ENCODE peak calls at places on chromosomes 3 and 15, in four cellular contexts. T is keratinocyte, N is K562, A is IMR-90. W is an unnamed sample.

GRCh38 chr3:112557980-112558379 is 3.8 kb downstream of the ATG3 start:
- DNase-seq in T (no peak), N (no peak), A (no peak), W (no peak)

GRCh38 chr15:40695469-40695910 is 516 bp downstream of the RAD51 start:
- DNase-seq in T (no peak), N (peak; percentile 46), A (peak; percentile 11), W (peak; percentile 43)

GRCh38 chr3:179733797-179734196 is 81.0 kb downstream of the USP13 start:
- DNase-seq in T (no peak), N (no peak), A (no peak), W (no peak)

GRCh38 chr3:161043343-161044035 is 61.7 kb downstream of the B3GALNT1 start:
- DNase-seq in T (no peak), N (no peak), A (no peak), W (no peak)

GRCh38 chr15:99006146-99006545 is 1.4 kb downstream of the PGPEP1L start:
- DNase-seq in T (no peak), N (no peak), A (no peak), W (no peak)

GRCh38 chr3:195077611-195078540 is 193.1 kb downstream of the XXYLT1 start:
- DNase-seq in T (no peak), N (no peak), A (no peak), W (no peak)

GRCh38 chr15:28903555-28903954 is 17.8 kb downstream of the APBA2 start:
- DNase-seq in T (no peak), N (no peak), A (no peak), W (no peak)

GRCh38 chr3:94431831-94432230 is 369.0 kb downstream of the NSUN3 start:
- DNase-seq in T (no peak), N (no peak), A (no peak), W (no peak)

GRCh38 chr3:71503525-71504249 is 79.8 kb downstream of the FOXP1 start:
- DNase-seq in T (no peak), N (no peak), A (peak; percentile 83), W (no peak)

GRCh38 chr15:68635142-68635541 is 56.3 kb downstream of the CORO2B start:
- DNase-seq in T (no peak), N (no peak), A (no peak), W (no peak)

GRCh38 chr15:93372209-93372910 is 283.3 kb upstream of the RGMA start:
- DNase-seq in T (no peak), N (no peak), A (no peak), W (no peak)

GRCh38 chr3:124780356-124780755 is 50.1 kb downstream of the UMPS start:
- DNase-seq in T (no peak), N (no peak), A (peak; percentile 68), W (no peak)

GRCh38 chr15:65368300-65368617 is 9.5 kb downstream of the IGDCC3 start:
- DNase-seq in T (no peak), N (no peak), A (no peak), W (no peak)

GRCh38 chr3:174331095-174331802 is 527.9 kb upstream of the NAALADL2 start:
- DNase-seq in T (no peak), N (no peak), A (no peak), W (no peak)

GRCh38 chr3:77348244-77348855 is 308.5 kb downstream of the ROBO2 start:
- DNase-seq in T (no peak), N (peak; percentile 8), A (peak; percentile 6), W (peak; percentile 9)

GRCh38 chr15:65948352-65948751 is 79.1 kb downstream of the RAB11A start:
- DNase-seq in T (no peak), N (no peak), A (no peak), W (no peak)

GRCh38 chr3:16143870-16144568 is 30.5 kb upstream of the GALNT15 start:
- DNase-seq in T (no peak), N (no peak), A (no peak), W (no peak)

GRCh38 chr15:77266708-77267387 is 153.1 kb downstream of the PEAK1 start:
- DNase-seq in T (no peak), N (no peak), A (peak; percentile 64), W (no peak)

GRCh38 chr15:44158111-44158510 is 37.0 kb downstream of the FRMD5 start:
- DNase-seq in T (no peak), N (no peak), A (no peak), W (no peak)

GRCh38 chr15:63246691-63247464 is 30.5 kb upstream of the APH1B start:
- DNase-seq in T (no peak), N (no peak), A (peak; percentile 91), W (no peak)

GRCh38 chr3:150238995-150239612 is 169.0 kb upstream of the TSC22D2 start:
- DNase-seq in T (no peak), N (peak; percentile 22), A (no peak), W (no peak)

GRCh38 chr15:56871180-56871579 is 47.3 kb upstream of the TCF12 start:
- DNase-seq in T (no peak), N (no peak), A (peak; percentile 86), W (peak; percentile 85)

GRCh38 chr3:161977063-161977462 is 480.5 kb downstream of the OTOL1 start:
- DNase-seq in T (no peak), N (no peak), A (peak; percentile 44), W (no peak)

GRCh38 chr15:68730491-68731317 is 90.0 kb downstream of the ANP32A start:
- DNase-seq in T (no peak), N (peak; percentile 26), A (peak; percentile 51), W (peak; percentile 76)

GRCh38 chr3:3059637-3060036 is 50.5 kb downstream of the IL5RA start:
- DNase-seq in T (no peak), N (no peak), A (no peak), W (no peak)

GRCh38 chr3:14779069-14779685 is 39.6 kb upstream of the FGD5 start:
- DNase-seq in T (no peak), N (no peak), A (no peak), W (no peak)
- H3K9me1 ChIP-seq in T (no peaks in the 10 kb centered on the region), N (no peaks in the 10 kb centered on the region), A (no peaks in the 10 kb centered on the region), W (no peaks in the 10 kb centered on the region)

GRCh38 chr3:78717042-78717441 is 1050.8 kb downstream of the ROBO1 start:
- DNase-seq in T (no peak), N (no peak), A (no peak), W (no peak)
- H3K9me1 ChIP-seq in T (no peaks in the 10 kb centered on the region), N (no peaks in the 10 kb centered on the region), A (no peaks in the 10 kb centered on the region), W (no peaks in the 10 kb centered on the region)

GRCh38 chr3:141767062-141767461 is 3.9 kb downstream of the GRK7 start:
- DNase-seq in T (no peak), N (no peak), A (no peak), W (no peak)
- H3K9me1 ChIP-seq in T (no peaks in the 10 kb centered on the region), N (no peaks in the 10 kb centered on the region), A (no peaks in the 10 kb centered on the region), W (no peaks in the 10 kb centered on the region)

GRCh38 chr3:97956051-97956450 is 16.2 kb downstream of the RIOX2 start:
- DNase-seq in T (no peak), N (no peak), A (no peak), W (no peak)
- H3K9me1 ChIP-seq in T (no peaks in the 10 kb centered on the region), N (peaks cover 3% of the 10 kb centered on the region), A (peaks cover 12% of the 10 kb centered on the region), W (no peaks in the 10 kb centered on the region)

GRCh38 chr3:169052465-169053302 is 610.8 kb downstream of the MECOM start:
- DNase-seq in T (peak; percentile 38), N (no peak), A (peak; percentile 28), W (no peak)
- H3K9me1 ChIP-seq in T (no peaks in the 10 kb centered on the region), N (no peaks in the 10 kb centered on the region), A (no peaks in the 10 kb centered on the region), W (no peaks in the 10 kb centered on the region)

DNA sequence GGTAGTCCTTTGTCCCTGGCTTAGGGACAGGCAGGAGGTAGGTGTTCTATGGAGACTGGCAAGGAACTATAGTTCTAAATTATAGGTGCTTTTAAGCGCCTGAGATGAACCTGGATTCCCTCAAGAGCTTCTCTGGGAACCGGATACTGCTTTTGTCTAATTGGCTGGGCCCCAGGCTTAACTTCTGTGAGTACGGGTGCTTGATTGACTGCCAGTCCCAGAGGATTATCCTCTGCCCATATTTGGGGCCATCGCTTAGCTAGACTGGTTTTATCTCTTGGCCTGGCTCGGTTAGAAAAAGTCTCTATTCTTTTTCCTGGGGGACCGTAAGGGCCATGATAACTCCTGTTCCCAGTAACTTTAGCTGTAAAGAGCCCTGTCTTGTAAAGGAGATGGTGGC is 339.1 kb downstream of the KCNH8 start:
- DNase-seq in T (no peak), N (no peak), A (no peak), W (no peak)
- H3K9me1 ChIP-seq in T (no peaks in the 10 kb centered on the region), N (no peaks in the 10 kb centered on the region), A (no peaks in the 10 kb centered on the region), W (no peaks in the 10 kb centered on the region)

GRCh38 chr3:105042586-105042985 is 324.1 kb upstream of the ALCAM start:
- DNase-seq in T (no peak), N (no peak), A (no peak), W (no peak)

GRCh38 chr3:105039004-105039403 is 327.7 kb upstream of the ALCAM start:
- DNase-seq in T (no peak), N (no peak), A (no peak), W (no peak)

DNA sequence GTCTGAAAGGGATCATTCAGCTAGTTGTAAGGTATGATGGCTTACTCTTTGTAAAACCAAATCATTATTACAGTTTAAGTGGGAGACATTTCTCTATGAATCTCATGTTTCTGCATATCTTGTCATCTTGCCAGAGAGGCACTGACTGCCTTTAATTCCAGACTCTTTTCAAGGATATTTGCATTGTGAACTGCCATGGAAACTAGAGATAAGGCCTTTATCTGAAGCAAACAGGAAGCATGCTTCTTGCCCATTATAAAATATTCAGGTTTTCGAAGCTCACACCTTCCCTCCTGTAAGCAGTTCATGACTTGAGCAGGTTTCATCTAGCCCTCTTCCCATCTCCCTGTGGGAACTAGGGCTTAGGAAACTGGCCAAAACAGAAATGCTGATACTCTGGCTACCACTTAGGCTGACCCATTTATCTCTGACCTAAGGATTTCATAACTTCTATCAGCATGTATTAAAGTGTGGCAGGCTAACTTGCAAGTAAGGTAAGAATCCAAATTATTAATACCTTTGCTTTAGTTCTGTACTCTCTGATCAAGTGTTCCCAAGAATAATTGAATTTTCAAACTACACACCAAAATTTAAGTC is 326.6 kb upstream of the ALCAM start:
- DNase-seq in T (no peak), N (no peak), A (peak; percentile 40), W (peak; percentile 81)
- H3K9me1 ChIP-seq in T (no peaks in the 10 kb centered on the region), N (no peaks in the 10 kb centered on the region), A (no peaks in the 10 kb centered on the region), W (no peaks in the 10 kb centered on the region)

W was measured in endothelial cell of umbilical vein.